ENCODE peak calls at places on chromosomes 2 and 18, in eight cellular contexts. Z is cardiac muscle cell; A is amygdala; U is T-helper 2 cell; L is neural progenitor cell; F is activated naive CD4-positive, alpha-beta T cell treated with anti-CD3 and anti-CD28 coated beads, Interleukin-2, amount 50 U/mL, for 16 hours; W is stimulated activated CD8-positive, alpha-beta memory T cell treated with anti-CD3 and anti-CD28 coated beads, Interleukin-12 subunit alpha, Interleukin-12 subunit beta, amount 100 ng/mL, for 1 hour; D is BE2C. R is an unnamed sample.

GRCh38 chr18:2857491-2858063 is 10.8 kb downstream of the EMILIN2 start:
- DNase-seq in Z (peak; percentile 91), A (no peak), U (no peak), L (no peak), F (no peak), W (no peak), D (no peak), R (no peak)

GRCh38 chr2:95525294-95526035 is 40.9 kb upstream of the TRIM43B start:
- DNase-seq in Z (no peak), A (peak; percentile 3), U (no peak), L (no peak), F (no peak), W (no peak), D (no peak), R (no peak)

GRCh38 chr2:45932278-45932975 is 281.0 kb downstream of the PRKCE start:
- DNase-seq in Z (no peak), A (no peak), U (no peak), L (no peak), F (no peak), W (no peak), D (no peak), R (no peak)

GRCh38 chr2:143132360-143132759 is 3.1 kb downstream of the ARHGAP15 start:
- DNase-seq in Z (no peak), A (no peak), U (no peak), L (no peak), F (peak; percentile 21), W (no peak), D (no peak), R (no peak)

GRCh38 chr2:223166215-223166493 is 114.2 kb downstream of the KCNE4 start:
- DNase-seq in Z (no peak), A (no peak), U (no peak), L (no peak), F (no peak), W (no peak), D (no peak), R (no peak)

GRCh38 chr2:201448701-201449100 is 2.6 kb downstream of the TRAK2 start:
- DNase-seq in Z (no peak), A (no peak), U (peak; percentile 10), L (no peak), F (no peak), W (peak; percentile 4), D (no peak), R (no peak)

GRCh38 chr2:214593723-214594122 is 182.9 kb downstream of the VWC2L start:
- DNase-seq in Z (peak; percentile 4), A (no peak), U (no peak), L (peak; percentile 74), F (no peak), W (no peak), D (no peak), R (no peak)

GRCh38 chr2:145200307-145200706 is 680.4 kb upstream of the ZEB2 start:
- DNase-seq in Z (no peak), A (peak; percentile 61), U (no peak), L (no peak), F (no peak), W (no peak), D (no peak), R (no peak)

GRCh38 chr2:28821295-28821958 is 10.8 kb downstream of the SPDYA start:
- DNase-seq in Z (peak; percentile 56), A (peak; percentile 9), U (peak; percentile 35), L (peak; percentile 63), F (peak; percentile 45), W (peak; percentile 46), D (peak; percentile 62), R (peak; percentile 19)

GRCh38 chr2:117536139-117536538 is 278.4 kb upstream of the DDX18 start:
- DNase-seq in Z (peak; percentile 49), A (no peak), U (no peak), L (peak; percentile 49), F (no peak), W (no peak), D (peak; percentile 10), R (no peak)

GRCh38 chr2:14016289-14016955 is 616.1 kb upstream of the LRATD1 start:
- DNase-seq in Z (no peak), A (no peak), U (no peak), L (no peak), F (no peak), W (no peak), D (no peak), R (no peak)

GRCh38 chr2:96119981-96120720 is 3.8 kb upstream of the ADRA2B start:
- DNase-seq in Z (no peak), A (no peak), U (no peak), L (no peak), F (no peak), W (no peak), D (no peak), R (no peak)

GRCh38 chr2:143258126-143258892 is 129.1 kb downstream of the ARHGAP15 start:
- DNase-seq in Z (no peak), A (no peak), U (peak; percentile 55), L (no peak), F (no peak), W (no peak), D (no peak), R (no peak)

GRCh38 chr2:144183744-144184143 is 336.2 kb downstream of the ZEB2 start:
- DNase-seq in Z (no peak), A (no peak), U (peak; percentile 79), L (no peak), F (peak; percentile 67), W (peak; percentile 49), D (no peak), R (peak; percentile 40)

GRCh38 chr2:110220193-110220564 is 7.8 kb upstream of the MTLN start:
- DNase-seq in Z (no peak), A (no peak), U (no peak), L (no peak), F (no peak), W (no peak), D (no peak), R (no peak)

GRCh38 chr2:240397542-240397916 is 37.9 kb upstream of the GPC1 start:
- DNase-seq in Z (no peak), A (no peak), U (no peak), L (no peak), F (no peak), W (no peak), D (peak; percentile 14), R (no peak)

GRCh38 chr2:73859721-73860586 is 31.2 kb downstream of the STAMBP start:
- DNase-seq in Z (no peak), A (no peak), U (no peak), L (no peak), F (peak; percentile 44), W (no peak), D (no peak), R (no peak)

GRCh38 chr2:831225-831536 is 119.5 kb upstream of the SNTG2 start:
- DNase-seq in Z (no peak), A (no peak), U (no peak), L (no peak), F (no peak), W (no peak), D (no peak), R (no peak)

R was measured in T-helper 17 cell.